ENCODE peak calls at places on chromosomes 4 and X, in eight cellular contexts. O is K562, E is sigmoid colon, B is breast epithelium, K is upper lobe of left lung, X is transverse colon, L is HCT116, Q is HepG2. A is an unnamed sample.

GRCh38 chr4:14816592-14817273 is 185.5 kb upstream of the CPEB2 start:
- DNase-seq in O (no peak), E (no peak), B (no peak), K (no peak), X (no peak), L (no peak), Q (no peak), A (no peak)

GRCh38 chrX:97398030-97398551 is 514.4 kb downstream of the RPA4 start:
- DNase-seq in O (no peak), E (no peak), B (no peak), K (no peak), X (no peak), L (no peak), Q (no peak), A (no peak)

GRCh38 chr4:79528241-79528706 is 120.2 kb upstream of the GK2 start:
- DNase-seq in O (no peak), E (no peak), B (no peak), K (no peak), X (no peak), L (no peak), Q (no peak), A (no peak)

GRCh38 chr4:4432341-4433125 is 45.6 kb downstream of the NSG1 start:
- DNase-seq in O (no peak), E (peak), B (no peak), K (no peak), X (no peak), L (no peak), Q (no peak), A (no peak)

GRCh38 chr4:55175779-55176231 is 50.4 kb upstream of the KDR start:
- DNase-seq in O (no peak), E (no peak), B (no peak), K (no peak), X (no peak), L (peak), Q (no peak), A (no peak)

GRCh38 chr4:78131403-78131802 is 74.3 kb downstream of the FRAS1 start:
- DNase-seq in O (no peak), E (no peak), B (no peak), K (no peak), X (no peak), L (no peak), Q (no peak), A (peak)

GRCh38 chrX:63718010-63718694 is 66.9 kb downstream of the ARHGEF9 start:
- DNase-seq in O (no peak), E (no peak), B (no peak), K (no peak), X (no peak), L (no peak), Q (no peak), A (no peak)

GRCh38 chrX:68183612-68184214 is 249.6 kb downstream of the OPHN1 start:
- DNase-seq in O (peak), E (no peak), B (no peak), K (no peak), X (no peak), L (no peak), Q (peak), A (no peak)

GRCh38 chr4:52824270-52824602 is 37.9 kb upstream of the RASL11B start:
- DNase-seq in O (no peak), E (no peak), B (no peak), K (no peak), X (no peak), L (no peak), Q (no peak), A (no peak)

GRCh38 chr4:177554966-177555574 is 112.8 kb upstream of the AGA start:
- DNase-seq in O (peak), E (no peak), B (no peak), K (no peak), X (peak), L (no peak), Q (no peak), A (no peak)

DNA sequence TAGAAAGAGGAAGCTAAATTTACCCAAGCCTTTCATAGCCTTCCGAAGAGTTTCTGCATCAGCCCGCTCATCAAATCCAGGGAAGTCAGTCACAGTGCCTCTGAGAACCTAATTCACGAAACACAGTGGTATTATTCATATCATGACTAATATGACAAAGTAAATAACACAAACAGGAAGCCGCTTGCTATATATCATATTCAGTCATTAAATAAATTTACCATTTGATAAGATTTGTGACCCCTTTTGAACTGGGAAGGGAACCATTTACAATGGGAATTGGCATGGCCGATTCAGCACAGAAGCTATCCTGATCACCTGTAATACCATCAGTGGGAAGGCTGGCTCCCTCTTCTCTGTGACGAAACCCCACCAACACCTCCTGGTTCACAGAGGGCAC is 10.5 kb downstream of the ANXA5 start:
- DNase-seq in O (no peak), E (no peak), B (no peak), K (no peak), X (no peak), L (no peak), Q (no peak), A (no peak)
- TF ChIP-seq POLR2AphosphoS5 in O (no peak), E (no peak), B (no peak), K (no peak), X (no peak), L (no peak), Q (no peak), A (no peak)

GRCh38 chr4:40736910-40737309 is 12.8 kb upstream of the NSUN7 start:
- DNase-seq in O (no peak), E (no peak), B (no peak), K (no peak), X (no peak), L (peak), Q (peak), A (no peak)
- TF ChIP-seq CTCF in O (peak), E (peak), B (peak), K (no peak), X (peak), L (peak), Q (peak), A (peak)

DNA sequence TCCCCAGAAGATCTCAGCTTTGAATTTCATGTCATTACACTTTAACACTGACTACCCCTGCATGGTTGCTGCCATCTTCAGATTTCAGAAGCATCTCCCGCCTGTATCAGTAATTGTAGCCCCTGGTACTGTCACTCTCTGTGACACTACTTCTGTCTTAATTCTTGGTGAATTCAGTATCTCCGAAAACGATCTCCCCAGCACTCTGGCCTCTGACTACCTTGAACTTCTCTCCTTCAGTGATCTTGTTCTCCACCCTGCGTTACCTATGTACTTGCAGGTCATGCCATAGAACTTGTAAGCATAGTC is 53.8 kb upstream of the ABCG2 start:
- DNase-seq in O (no peak), E (no peak), B (no peak), K (no peak), X (no peak), L (no peak), Q (no peak), A (no peak)
- TF ChIP-seq POLR2A in O (no peak), E (no peak), B (no peak), K (no peak), X (no peak), L (no peak), Q (no peak), A (no peak)

GRCh38 chr4:153432971-153433752 is 33.0 kb upstream of the TMEM131L start:
- DNase-seq in O (peak), E (peak), B (peak), K (no peak), X (peak), L (peak), Q (peak), A (peak)
- TF ChIP-seq POLR2AphosphoS5 in O (no peak), E (no peak), B (no peak), K (no peak), X (no peak), L (no peak), Q (no peak), A (peak)

DNA sequence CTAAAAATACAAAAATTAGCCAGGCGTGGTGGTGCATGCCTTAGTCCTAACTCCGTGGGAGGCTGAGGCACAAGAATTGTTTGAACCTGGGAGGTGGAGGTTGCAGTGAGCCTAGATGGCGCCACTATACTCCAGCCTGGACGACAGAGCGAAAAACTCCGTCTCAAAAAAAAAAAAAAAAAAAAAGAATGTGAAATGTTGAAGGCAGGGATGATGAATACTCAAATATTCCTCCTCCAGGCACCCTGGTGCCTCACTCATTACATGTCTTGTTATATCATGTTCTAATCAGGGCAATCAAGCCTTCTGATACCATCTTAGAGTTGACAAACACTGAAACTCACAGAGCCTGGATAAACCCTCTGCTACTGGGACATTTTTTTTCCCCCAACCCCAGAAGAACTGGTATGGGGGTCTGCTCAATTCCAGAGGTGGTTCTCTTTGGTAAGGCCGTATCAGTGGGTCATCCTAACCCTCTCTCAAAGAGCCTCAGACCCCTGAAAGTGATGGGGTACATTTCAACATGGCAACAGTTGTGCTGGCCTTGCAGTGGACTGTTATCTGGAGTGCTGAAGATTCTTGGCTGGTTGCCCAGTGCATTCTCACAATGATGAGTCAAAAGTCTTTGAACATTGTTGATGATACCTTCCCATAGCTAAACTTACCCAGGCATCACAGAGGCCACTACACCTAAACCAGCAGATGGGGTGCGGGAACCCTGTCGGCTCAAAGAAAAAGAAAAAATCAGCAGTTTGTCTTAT is 2.4 kb upstream of the SH3KBP1 start:
- DNase-seq in O (peak), E (no peak), B (no peak), K (no peak), X (peak), L (peak), Q (peak), A (no peak)
- TF ChIP-seq CTCF in O (peak), E (no peak), B (no peak), K (no peak), X (no peak), L (no peak), Q (no peak), A (no peak)

GRCh38 chr4:122732329-122733026 is at the start of gene BBS12:
- DNase-seq in O (peak), E (peak), B (peak), K (peak), X (peak), L (peak), Q (peak), A (peak)
- TF ChIP-seq POLR2A in O (peak), E (no peak), B (no peak), K (peak), X (peak), L (no peak), Q (no peak), A (no peak)

A was measured in prostate gland.